ENCODE peak calls at places on chromosomes 16 and 17, in ten cellular contexts. N is Peyer's patch, H is adrenal gland, E is glutamatergic neuron, B is Caco-2, V is nephron progenitor cell, Z is kidney epithelial cell, O is body of pancreas, T is right atrium auricular region, P is AG09309. S is an unnamed sample.

GRCh38 chr16:12096828-12097522 is 120.4 kb downstream of the SNX29 start:
- DNase-seq in N (no peak), H (no peak), E (peak; percentile 35), B (no peak), V (no peak), Z (no peak), O (no peak), T (no peak), P (no peak), S (no peak)

GRCh38 chr16:64669573-64669972 is 452.3 kb downstream of the CDH11 start:
- DNase-seq in N (no peak), H (no peak), E (no peak), B (no peak), V (no peak), Z (no peak), O (no peak), T (no peak), P (no peak), S (no peak)

GRCh38 chr16:75208242-75208825 is 1.4 kb upstream of the CTRB2 start:
- DNase-seq in N (no peak), H (no peak), E (no peak), B (no peak), V (no peak), Z (no peak), O (no peak), T (no peak), P (no peak), S (no peak)

GRCh38 chr16:68737046-68737729 is at the start of gene CDH1:
- DNase-seq in N (peak; percentile 93), H (peak; percentile 4), E (peak; percentile 43), B (peak; percentile 99), V (peak; percentile 59), Z (no peak), O (peak; percentile 98), T (no peak), P (no peak), S (peak; percentile 84)

GRCh38 chr16:67648764-67649407 is 3.9 kb downstream of the CARMIL2 start:
- DNase-seq in N (no peak), H (no peak), E (no peak), B (no peak), V (no peak), Z (no peak), O (no peak), T (no peak), P (no peak), S (no peak)

GRCh38 chr16:50323335-50324011 is 45.3 kb downstream of the BRD7 start:
- DNase-seq in N (no peak), H (peak; percentile 70), E (no peak), B (no peak), V (no peak), Z (no peak), O (peak; percentile 15), T (no peak), P (no peak), S (peak; percentile 51)

GRCh38 chr16:13112639-13113038 is 211.2 kb downstream of the SHISA9 start:
- DNase-seq in N (no peak), H (no peak), E (no peak), B (no peak), V (no peak), Z (no peak), O (no peak), T (no peak), P (no peak), S (no peak)

GRCh38 chr17:66016231-66016630 is 175.7 kb downstream of the CEP112 start:
- DNase-seq in N (no peak), H (no peak), E (no peak), B (no peak), V (no peak), Z (no peak), O (no peak), T (no peak), P (no peak), S (no peak)

GRCh38 chr17:72432881-72433280 is 312.1 kb downstream of the SOX9 start:
- DNase-seq in N (no peak), H (no peak), E (no peak), B (no peak), V (no peak), Z (no peak), O (no peak), T (no peak), P (no peak), S (no peak)

GRCh38 chr17:72429066-72429638 is 308.3 kb downstream of the SOX9 start:
- DNase-seq in N (no peak), H (no peak), E (no peak), B (no peak), V (no peak), Z (no peak), O (no peak), T (no peak), P (no peak), S (no peak)

GRCh38 chr17:72433797-72434196 is 313.0 kb downstream of the SOX9 start:
- DNase-seq in N (no peak), H (no peak), E (no peak), B (no peak), V (no peak), Z (no peak), O (no peak), T (no peak), P (no peak), S (no peak)

GRCh38 chr17:72432143-72432604 is 311.4 kb downstream of the SOX9 start:
- DNase-seq in N (peak; percentile 63), H (no peak), E (no peak), B (no peak), V (no peak), Z (no peak), O (peak; percentile 38), T (no peak), P (no peak), S (no peak)

GRCh38 chr17:72430611-72431432 is 310.0 kb downstream of the SOX9 start:
- DNase-seq in N (peak; percentile 70), H (no peak), E (no peak), B (no peak), V (no peak), Z (no peak), O (no peak), T (no peak), P (no peak), S (peak; percentile 58)
- TF ChIP-seq CTCF in N (no peak), H (no peak), E (peak; percentile 35), B (peak; percentile 3), V (no peak), Z (peak; percentile 11), O (no peak), T (no peak), P (peak; percentile 49), S (peak; percentile 32)

GRCh38 chr16:31157136-31157535 is 7.3 kb upstream of the PRSS36 start:
- DNase-seq in N (no peak), H (peak; percentile 36), E (no peak), B (no peak), V (no peak), Z (no peak), O (peak; percentile 43), T (no peak), P (no peak), S (no peak)
- TF ChIP-seq CTCF in N (no peak), H (no peak), E (no peak), B (no peak), V (no peak), Z (no peak), O (no peak), T (no peak), P (no peak), S (no peak)

DNA sequence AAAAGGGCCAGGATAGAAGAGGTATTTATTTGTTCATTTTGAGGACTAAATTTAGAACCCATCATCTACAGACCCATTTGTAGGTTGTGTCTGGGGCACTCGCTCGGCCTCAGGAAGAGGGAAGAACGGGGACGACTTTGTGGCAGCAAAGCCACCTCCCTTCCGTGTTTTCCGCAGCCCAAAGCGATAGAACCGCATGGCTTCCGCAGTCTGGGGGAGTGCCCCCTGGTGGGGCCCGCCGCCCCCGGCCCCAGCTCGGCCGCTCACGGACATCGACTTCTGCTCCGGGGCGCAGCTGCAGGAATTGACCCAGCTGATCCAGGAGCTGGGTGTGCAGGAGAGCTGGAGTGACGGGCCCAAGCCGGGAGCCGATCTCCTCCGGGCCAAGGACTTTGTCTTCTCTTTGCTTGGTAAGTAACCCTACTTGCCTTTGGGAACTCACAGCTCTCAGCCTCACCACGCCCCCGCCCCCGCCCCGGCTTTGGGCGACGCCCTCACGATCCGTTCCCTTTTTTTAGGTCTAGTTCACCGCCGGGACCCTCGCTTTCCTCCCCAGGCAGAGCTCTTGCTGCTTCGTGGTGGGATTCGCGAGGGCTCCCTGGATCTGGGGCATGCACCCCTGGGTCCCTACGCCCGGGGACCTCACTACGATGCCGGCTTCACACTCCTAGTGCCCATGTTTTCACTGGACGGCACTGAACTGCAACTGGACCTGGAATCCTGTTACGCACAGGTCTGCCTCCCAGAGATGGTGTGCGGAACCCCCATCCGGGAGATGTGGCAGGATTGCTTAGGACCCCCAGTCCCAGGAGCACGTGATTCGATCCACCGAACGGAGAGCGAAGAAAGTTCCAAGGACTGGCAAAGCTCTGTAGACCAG is 681 bp downstream of the TMEM102 start:
- DNase-seq in N (peak; percentile 81), H (peak; percentile 75), E (peak; percentile 53), B (peak; percentile 48), V (peak; percentile 55), Z (no peak), O (peak; percentile 62), T (no peak), P (no peak), S (peak; percentile 67)
- TF ChIP-seq CTCF in N (peak; percentile 27), H (no peak), E (no peak), B (peak; percentile 17), V (no peak), Z (peak; percentile 48), O (no peak), T (peak; percentile 35), P (no peak), S (peak; percentile 23)

GRCh38 chr16:57278494-57278893 is 6.0 kb downstream of the PLLP start:
- DNase-seq in N (no peak), H (no peak), E (no peak), B (no peak), V (no peak), Z (no peak), O (no peak), T (no peak), P (no peak), S (no peak)

GRCh38 chr16:57277586-57277985 is 6.9 kb downstream of the PLLP start:
- DNase-seq in N (peak; percentile 70), H (no peak), E (no peak), B (no peak), V (no peak), Z (peak; percentile 90), O (no peak), T (no peak), P (no peak), S (peak; percentile 94)

GRCh38 chr16:57273359-57273758 is 11.1 kb downstream of the PLLP start:
- DNase-seq in N (no peak), H (no peak), E (no peak), B (no peak), V (no peak), Z (no peak), O (no peak), T (no peak), P (no peak), S (no peak)

GRCh38 chr16:57273826-57274225 is 10.6 kb downstream of the PLLP start:
- DNase-seq in N (no peak), H (no peak), E (no peak), B (no peak), V (no peak), Z (no peak), O (no peak), T (no peak), P (no peak), S (no peak)

DNA sequence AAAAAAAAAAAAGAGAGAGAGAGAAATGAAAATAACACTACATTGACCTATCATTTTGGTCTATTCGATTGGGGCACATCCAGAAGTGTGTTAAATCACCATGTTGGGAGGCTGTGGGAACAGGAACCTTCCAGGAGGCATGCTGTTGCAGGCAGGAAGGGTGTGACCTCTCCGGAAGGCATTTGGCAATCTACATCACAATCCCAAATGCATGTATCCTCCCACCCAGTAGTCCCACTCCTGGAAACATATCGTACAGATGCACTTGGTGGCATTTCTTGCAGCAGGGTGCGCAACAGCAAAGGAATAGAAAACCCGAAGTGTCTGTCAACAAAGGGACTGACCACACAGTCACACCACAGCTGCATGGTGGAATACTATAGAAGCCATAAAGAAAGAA is 7.9 kb downstream of the PLLP start:
- DNase-seq in N (no peak), H (no peak), E (no peak), B (no peak), V (no peak), Z (no peak), O (no peak), T (no peak), P (no peak), S (peak; percentile 94)
- TF ChIP-seq CTCF in N (no peak), H (no peak), E (no peak), B (no peak), V (no peak), Z (no peak), O (no peak), T (no peak), P (no peak), S (no peak)

S was measured in MCF 10A.